ENCODE peak calls at places on chromosomes 16 and 17, in six cellular contexts. L is amniotic epithelial cell, G is esophagus squamous epithelium, H is A549, N is HTR-8/SVneo, S is H54. R is an unnamed sample.

GRCh38 chr17:45394913-45395568 is 37.6 kb downstream of the ARHGAP27 start:
- DNase-seq in L (peak), G (no peak), H (peak), N (peak), S (peak), R (peak)

GRCh38 chr16:22313876-22314470 is 16.8 kb downstream of the POLR3E start:
- DNase-seq in L (no peak), G (no peak), H (no peak), N (no peak), S (no peak), R (no peak)

GRCh38 chr16:53855056-53855455 is 151.1 kb downstream of the FTO start:
- DNase-seq in L (no peak), G (no peak), H (no peak), N (no peak), S (no peak), R (no peak)

GRCh38 chr17:45825792-45826191 is 18.9 kb upstream of the SPPL2C start:
- DNase-seq in L (no peak), G (no peak), H (no peak), N (no peak), S (no peak), R (no peak)

GRCh38 chr17:35612924-35613521 is 25.9 kb downstream of the AP2B1 start:
- DNase-seq in L (peak), G (no peak), H (peak), N (peak), S (peak), R (peak)

GRCh38 chr16:81697321-81697885 is 81.7 kb upstream of the PLCG2 start:
- DNase-seq in L (peak), G (no peak), H (peak), N (peak), S (peak), R (peak)

GRCh38 chr16:11253009-11253994 is 2.7 kb downstream of the SOCS1 start:
- DNase-seq in L (peak), G (no peak), H (no peak), N (no peak), S (no peak), R (no peak)

GRCh38 chr17:61406871-61407210 is 7.2 kb downstream of the TBX2 start:
- DNase-seq in L (no peak), G (no peak), H (no peak), N (no peak), S (no peak), R (no peak)

GRCh38 chr17:60653569-60653968 is 24.1 kb upstream of the BCAS3 start:
- DNase-seq in L (no peak), G (no peak), H (no peak), N (no peak), S (no peak), R (no peak)

GRCh38 chr17:74573169-74573568 is 5.9 kb upstream of the CD300H start:
- DNase-seq in L (peak), G (no peak), H (peak), N (no peak), S (no peak), R (no peak)

GRCh38 chr17:16491131-16491702 is 776 bp downstream of the LRRC75A start:
- DNase-seq in L (no peak), G (no peak), H (no peak), N (no peak), S (no peak), R (no peak)

GRCh38 chr16:30721606-30722005 is 22.6 kb downstream of the SRCAP start:
- DNase-seq in L (no peak), G (no peak), H (no peak), N (no peak), S (no peak), R (no peak)